ENCODE peak calls at places on chromosomes 4 and X, in six cellular contexts. O is fibroblast of pulmonary artery, L is keratinocyte, E is mesothelial cell of epicardium, K is endothelial cell, R is cardiac muscle cell. S is an unnamed sample.

GRCh38 chr4:168019019-168019651 is 73.2 kb upstream of the ANXA10 start:
- DNase-seq in O (peak; percentile 40), L (no peak), E (no peak), K (no peak), R (peak; percentile 14), S (no peak)

GRCh38 chr4:139740531-139741041 is 75.0 kb downstream of the MGST2 start:
- DNase-seq in O (peak; percentile 97), L (peak; percentile 15), E (no peak), K (no peak), R (peak; percentile 97), S (no peak)

GRCh38 chrX:136674270-136674986 is 26.5 kb downstream of the CD40LG start:
- DNase-seq in O (no peak), L (no peak), E (no peak), K (no peak), R (no peak), S (no peak)

GRCh38 chrX:11665144-11666040 is at the start of gene ARHGAP6:
- DNase-seq in O (peak; percentile 62), L (no peak), E (peak; percentile 48), K (peak; percentile 37), R (peak; percentile 82), S (no peak)

GRCh38 chr4:41437264-41437566 is 100.7 kb upstream of the LIMCH1 start:
- DNase-seq in O (no peak), L (no peak), E (no peak), K (no peak), R (no peak), S (no peak)

GRCh38 chr4:168415911-168416310 is 64.4 kb downstream of the DDX60L start:
- DNase-seq in O (no peak), L (no peak), E (no peak), K (no peak), R (no peak), S (no peak)

GRCh38 chr4:803884-804283 is 22.0 kb downstream of the CPLX1 start:
- DNase-seq in O (no peak), L (no peak), E (no peak), K (no peak), R (no peak), S (no peak)

GRCh38 chr4:25144870-25145481 is 15.3 kb downstream of the SEPSECS start:
- DNase-seq in O (peak; percentile 57), L (no peak), E (no peak), K (no peak), R (peak; percentile 52), S (no peak)

GRCh38 chr4:76238236-76238635 is 13.3 kb upstream of the FAM47E start:
- DNase-seq in O (no peak), L (no peak), E (no peak), K (no peak), R (no peak), S (no peak)

GRCh38 chrX:16208601-16209000 is 41.3 kb downstream of the MAGEB17 start:
- DNase-seq in O (no peak), L (no peak), E (no peak), K (no peak), R (no peak), S (no peak)

GRCh38 chrX:113269203-113269602 is 428.6 kb upstream of the AMOT start:
- DNase-seq in O (no peak), L (no peak), E (no peak), K (no peak), R (no peak), S (no peak)

GRCh38 chr4:115844180-115844579 is 730.8 kb upstream of the NDST4 start:
- DNase-seq in O (no peak), L (no peak), E (no peak), K (no peak), R (no peak), S (no peak)

GRCh38 chr4:858831-859451 is 33.0 kb upstream of the CPLX1 start:
- DNase-seq in O (no peak), L (no peak), E (no peak), K (no peak), R (no peak), S (no peak)

GRCh38 chrX:123738378-123738955 is 5.6 kb upstream of the THOC2 start:
- DNase-seq in O (no peak), L (no peak), E (no peak), K (no peak), R (no peak), S (no peak)

GRCh38 chr4:99117876-99118693 is 26.0 kb downstream of the ADH4 start:
- DNase-seq in O (peak; percentile 55), L (no peak), E (no peak), K (no peak), R (peak; percentile 48), S (no peak)

GRCh38 chrX:53089224-53089842 is 4.6 kb upstream of the KANTR start:
- DNase-seq in O (peak; percentile 75), L (no peak), E (no peak), K (no peak), R (peak; percentile 76), S (no peak)

GRCh38 chrX:136679581-136679980 is 31.6 kb downstream of the CD40LG start:
- DNase-seq in O (no peak), L (no peak), E (no peak), K (no peak), R (no peak), S (no peak)

GRCh38 chr4:74190332-74190731 is 32.4 kb downstream of the MTHFD2L start:
- DNase-seq in O (no peak), L (no peak), E (no peak), K (no peak), R (no peak), S (no peak)

GRCh38 chr4:26568446-26568994 is 15.4 kb upstream of the TBC1D19 start:
- DNase-seq in O (peak; percentile 75), L (no peak), E (no peak), K (no peak), R (peak; percentile 58), S (no peak)

GRCh38 chrX:123084797-123085196 is 99.3 kb upstream of the GRIA3 start:
- DNase-seq in O (peak; percentile 49), L (no peak), E (no peak), K (no peak), R (no peak), S (no peak)

GRCh38 chrX:68823413-68824151 is 5.2 kb upstream of the EFNB1 start:
- DNase-seq in O (no peak), L (no peak), E (no peak), K (no peak), R (no peak), S (no peak)
- TF ChIP-seq CTCF in O (no peak), L (no peak), E (no peak), K (no peak), R (no peak), S (no peak)

GRCh38 chr4:47484169-47484568 is 906 bp upstream of the ATP10D start:
- DNase-seq in O (no peak), L (peak; percentile 62), E (no peak), K (no peak), R (no peak), S (no peak)

GRCh38 chr4:47482326-47482725 is 2.7 kb upstream of the ATP10D start:
- DNase-seq in O (peak; percentile 77), L (no peak), E (no peak), K (no peak), R (peak; percentile 60), S (no peak)

GRCh38 chr4:47483722-47484121 is 1.4 kb upstream of the ATP10D start:
- DNase-seq in O (peak; percentile 17), L (no peak), E (no peak), K (no peak), R (no peak), S (no peak)

GRCh38 chr4:47486306-47486705 is 1.2 kb downstream of the ATP10D start:
- DNase-seq in O (peak; percentile 36), L (no peak), E (no peak), K (no peak), R (peak; percentile 27), S (no peak)

DNA sequence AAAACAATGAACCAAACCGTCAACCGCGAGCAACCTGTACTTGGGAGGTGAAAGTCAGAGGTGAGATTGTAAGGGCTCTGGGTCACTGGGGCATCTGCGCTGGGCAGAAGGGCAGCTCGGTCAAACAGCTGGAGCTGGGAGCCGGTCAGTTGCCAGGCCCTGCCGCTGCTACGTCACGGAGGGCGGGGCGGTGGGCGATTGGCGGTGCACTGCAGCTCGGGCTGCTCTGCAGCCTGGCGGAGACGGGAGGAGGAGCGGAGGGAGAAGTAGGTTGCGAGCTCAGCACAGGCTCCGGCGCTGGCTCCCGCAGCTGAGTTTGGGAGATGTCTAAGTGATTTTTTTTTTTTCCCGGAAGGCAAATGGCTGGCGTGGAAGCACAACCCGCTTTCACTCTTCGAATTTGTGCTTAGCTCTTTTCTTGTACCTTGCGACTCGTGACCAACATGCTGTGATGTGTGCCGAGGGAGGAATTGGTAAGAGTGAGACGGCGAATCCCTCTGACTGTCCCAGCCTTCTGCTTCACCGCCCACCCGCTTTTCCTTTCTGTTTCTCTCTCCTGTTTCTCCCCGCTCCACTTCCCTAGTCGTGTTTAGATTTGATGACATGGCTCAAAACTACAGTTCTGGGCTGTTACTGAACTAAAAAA is at the start of gene ATP10D:
- DNase-seq in O (peak; percentile 95), L (no peak), E (peak; percentile 94), K (peak; percentile 94), R (peak; percentile 96), S (peak; percentile 82)
- TF ChIP-seq CTCF in O (peak; percentile 8), L (peak; percentile 0), E (no peak), K (no peak), R (peak; percentile 18), S (no peak)

GRCh38 chr4:13523591-13524503 is 20.5 kb downstream of the NKX3-2 start:
- DNase-seq in O (no peak), L (no peak), E (peak; percentile 33), K (no peak), R (no peak), S (no peak)

GRCh38 chr4:13522282-13523104 is 21.8 kb downstream of the NKX3-2 start:
- DNase-seq in O (no peak), L (no peak), E (peak; percentile 38), K (no peak), R (no peak), S (no peak)

GRCh38 chr4:13524504-13525243 is 19.6 kb downstream of the NKX3-2 start:
- DNase-seq in O (peak; percentile 36), L (no peak), E (peak; percentile 37), K (no peak), R (peak; percentile 51), S (no peak)

GRCh38 chr4:13521047-13521446 is 23.3 kb downstream of the NKX3-2 start:
- DNase-seq in O (no peak), L (no peak), E (no peak), K (no peak), R (no peak), S (no peak)

DNA sequence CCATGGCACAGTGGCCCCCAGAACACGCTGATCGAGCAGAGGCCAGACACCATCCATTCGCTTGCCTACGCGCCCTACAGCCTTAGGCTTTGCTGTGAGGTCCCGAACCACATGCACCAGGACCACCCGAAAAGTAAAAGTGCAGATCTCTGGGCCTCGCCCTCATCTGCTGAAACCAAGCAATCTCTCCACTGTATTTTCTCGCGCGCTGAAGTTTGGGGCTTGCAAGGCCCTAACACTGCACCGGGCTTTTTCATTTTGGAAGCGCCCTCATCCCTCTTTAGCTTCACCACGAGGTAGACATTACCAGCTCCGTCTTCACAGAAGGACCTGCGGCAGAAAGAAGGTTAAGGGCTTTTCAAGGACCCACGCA is 21.2 kb downstream of the NKX3-2 start:
- DNase-seq in O (no peak), L (no peak), E (no peak), K (no peak), R (no peak), S (no peak)
- TF ChIP-seq CTCF in O (no peak), L (no peak), E (no peak), K (no peak), R (no peak), S (no peak)

GRCh38 chr4:144316869-144317268 is 176.4 kb upstream of the GYPA start:
- DNase-seq in O (no peak), L (no peak), E (no peak), K (no peak), R (no peak), S (no peak)

GRCh38 chr4:144313370-144313769 is 172.9 kb upstream of the GYPA start:
- DNase-seq in O (no peak), L (no peak), E (no peak), K (no peak), R (no peak), S (no peak)

GRCh38 chr4:144318797-144319196 is 178.3 kb upstream of the GYPA start:
- DNase-seq in O (no peak), L (no peak), E (no peak), K (no peak), R (no peak), S (no peak)
- TF ChIP-seq CTCF in O (no peak), L (no peak), E (no peak), K (peak; percentile 28), R (no peak), S (no peak)

S was measured in activated B cell treated with CpG ODN at 0.5 μM for 24 hours.